ENCODE peak calls at places on chromosomes 3 and 15, in ten cellular contexts. C, A, E, D, H, P, B, O, Z and I are unnamed samples.

GRCh38 chr3:46733026-46733800 is 15.5 kb upstream of the PRSS50 start:
- DNase-seq in C (no peak), A (no peak), E (no peak), D (no peak), H (no peak), P (no peak), B (no peak), O (no peak), Z (peak; percentile 17), I (peak; percentile 32)

GRCh38 chr3:18111702-18112311 is 313.3 kb downstream of the SATB1 start:
- DNase-seq in C (peak; percentile 5), A (peak; percentile 19), E (no peak), D (no peak), H (no peak), P (no peak), B (no peak), O (no peak), Z (no peak), I (no peak)

GRCh38 chr3:171835116-171835515 is 8.0 kb upstream of the TMEM212 start:
- DNase-seq in C (no peak), A (no peak), E (no peak), D (no peak), H (no peak), P (no peak), B (no peak), O (no peak), Z (no peak), I (no peak)

GRCh38 chr3:21826416-21826815 is 75.4 kb upstream of the ZNF385D start:
- DNase-seq in C (no peak), A (no peak), E (no peak), D (no peak), H (no peak), P (no peak), B (no peak), O (no peak), Z (no peak), I (no peak)

GRCh38 chr15:100170280-100170654 is 171.5 kb downstream of the ADAMTS17 start:
- DNase-seq in C (no peak), A (no peak), E (no peak), D (no peak), H (peak; percentile 59), P (no peak), B (no peak), O (no peak), Z (no peak), I (no peak)

GRCh38 chr15:96328101-96328958 is 2.2 kb upstream of the NR2F2 start:
- DNase-seq in C (no peak), A (no peak), E (no peak), D (no peak), H (no peak), P (no peak), B (no peak), O (no peak), Z (no peak), I (no peak)

GRCh38 chr3:128311441-128311844 is 155.2 kb downstream of the DNAJB8 start:
- DNase-seq in C (no peak), A (peak; percentile 23), E (no peak), D (no peak), H (peak; percentile 33), P (no peak), B (no peak), O (no peak), Z (peak; percentile 10), I (no peak)

GRCh38 chr3:187807086-187807862 is 62.0 kb upstream of the BCL6 start:
- DNase-seq in C (no peak), A (no peak), E (no peak), D (no peak), H (no peak), P (no peak), B (no peak), O (no peak), Z (no peak), I (no peak)

GRCh38 chr3:158918008-158918407 is 116.2 kb downstream of the MFSD1 start:
- DNase-seq in C (peak; percentile 76), A (peak; percentile 2), E (no peak), D (no peak), H (no peak), P (peak; percentile 39), B (peak; percentile 14), O (peak; percentile 60), Z (peak; percentile 75), I (no peak)

GRCh38 chr3:105401254-105401653 is 34.5 kb downstream of the ALCAM start:
- DNase-seq in C (no peak), A (no peak), E (no peak), D (no peak), H (no peak), P (no peak), B (no peak), O (no peak), Z (no peak), I (no peak)

GRCh38 chr3:78875431-78875830 is 892.4 kb downstream of the ROBO1 start:
- DNase-seq in C (no peak), A (peak; percentile 73), E (no peak), D (no peak), H (no peak), P (no peak), B (no peak), O (no peak), Z (no peak), I (no peak)

GRCh38 chr3:79368403-79368802 is 399.4 kb downstream of the ROBO1 start:
- DNase-seq in C (no peak), A (no peak), E (no peak), D (no peak), H (no peak), P (peak; percentile 0), B (no peak), O (no peak), Z (no peak), I (no peak)

GRCh38 chr3:65830948-65831732 is 207.6 kb downstream of the MAGI1 start:
- DNase-seq in C (no peak), A (no peak), E (no peak), D (no peak), H (no peak), P (no peak), B (no peak), O (no peak), Z (no peak), I (no peak)

GRCh38 chr15:77017091-77017660 is 22.2 kb downstream of the PSTPIP1 start:
- DNase-seq in C (no peak), A (no peak), E (no peak), D (no peak), H (no peak), P (no peak), B (no peak), O (no peak), Z (no peak), I (peak; percentile 66)